ENCODE peak calls at places on chromosomes 12 and 14, in seven cellular contexts. L is cardiac muscle cell, D is HepG2, Q is tibial nerve, C is AG04449, R is psoas muscle, G is HCT116. W is an unnamed sample.

GRCh38 chr12:65881965-65882413 is 57.7 kb downstream of the HMGA2 start:
- DNase-seq in L (peak; percentile 31), D (no peak), Q (peak; percentile 75), C (no peak), R (peak; percentile 88), G (no peak), W (no peak)

GRCh38 chr14:50726372-50727107 is 58.4 kb upstream of the SAV1 start:
- DNase-seq in L (no peak), D (no peak), Q (no peak), C (no peak), R (no peak), G (no peak), W (peak; percentile 93)

GRCh38 chr14:82642425-82642824 is 1108.8 kb upstream of the SEL1L start:
- DNase-seq in L (peak; percentile 63), D (no peak), Q (no peak), C (no peak), R (no peak), G (no peak), W (no peak)

GRCh38 chr14:32073537-32074189 is 3.4 kb upstream of the ARHGAP5 start:
- DNase-seq in L (peak; percentile 81), D (peak; percentile 94), Q (peak; percentile 79), C (no peak), R (no peak), G (peak; percentile 82), W (peak; percentile 73)

GRCh38 chr14:25178255-25178654 is 128.3 kb upstream of the STXBP6 start:
- DNase-seq in L (no peak), D (no peak), Q (no peak), C (no peak), R (no peak), G (no peak), W (no peak)

GRCh38 chr12:92574046-92574783 is 128.6 kb upstream of the PLEKHG7 start:
- DNase-seq in L (peak; percentile 30), D (peak; percentile 15), Q (no peak), C (no peak), R (no peak), G (peak; percentile 27), W (no peak)

GRCh38 chr12:113857371-113857770 is 108.8 kb downstream of the RBM19 start:
- DNase-seq in L (no peak), D (no peak), Q (no peak), C (no peak), R (no peak), G (no peak), W (no peak)

GRCh38 chr12:23504641-23505399 is 444.6 kb downstream of the SOX5 start:
- DNase-seq in L (no peak), D (no peak), Q (no peak), C (no peak), R (no peak), G (no peak), W (no peak)

GRCh38 chr12:117897379-117898161 is 71.2 kb downstream of the KSR2 start:
- DNase-seq in L (no peak), D (no peak), Q (no peak), C (no peak), R (no peak), G (no peak), W (no peak)

GRCh38 chr12:100017056-100017455 is 32.3 kb upstream of the ANKS1B start:
- DNase-seq in L (no peak), D (no peak), Q (no peak), C (no peak), R (no peak), G (no peak), W (no peak)

GRCh38 chr12:4353785-4354208 is 25.7 kb downstream of the FGF23 start:
- DNase-seq in L (peak; percentile 22), D (no peak), Q (no peak), C (no peak), R (no peak), G (no peak), W (no peak)

GRCh38 chr12:57772429-57773322 is at the start of gene EEF1AKMT3:
- DNase-seq in L (peak; percentile 57), D (peak; percentile 35), Q (peak; percentile 46), C (no peak), R (peak; percentile 67), G (no peak), W (no peak)

GRCh38 chr12:77003244-77003643 is 62.1 kb downstream of the E2F7 start:
- DNase-seq in L (no peak), D (no peak), Q (no peak), C (no peak), R (no peak), G (no peak), W (no peak)

GRCh38 chr14:33964599-33965317 is 13.9 kb upstream of the EGLN3 start:
- DNase-seq in L (no peak), D (no peak), Q (no peak), C (no peak), R (no peak), G (no peak), W (no peak)

GRCh38 chr12:53744730-53745129 is 7.0 kb downstream of the CISTR start:
- DNase-seq in L (no peak), D (no peak), Q (no peak), C (no peak), R (no peak), G (no peak), W (no peak)

GRCh38 chr12:49974231-49974675 is 1.5 kb downstream of the AQP6 start:
- DNase-seq in L (peak; percentile 75), D (peak; percentile 58), Q (peak; percentile 51), C (no peak), R (peak; percentile 69), G (no peak), W (peak; percentile 9)
- TF ChIP-seq CTCF in L (peak; percentile 77), D (peak; percentile 93), Q (peak; percentile 44), C (peak; percentile 80), R (peak; percentile 42), G (peak; percentile 15), W (peak; percentile 48)

DNA sequence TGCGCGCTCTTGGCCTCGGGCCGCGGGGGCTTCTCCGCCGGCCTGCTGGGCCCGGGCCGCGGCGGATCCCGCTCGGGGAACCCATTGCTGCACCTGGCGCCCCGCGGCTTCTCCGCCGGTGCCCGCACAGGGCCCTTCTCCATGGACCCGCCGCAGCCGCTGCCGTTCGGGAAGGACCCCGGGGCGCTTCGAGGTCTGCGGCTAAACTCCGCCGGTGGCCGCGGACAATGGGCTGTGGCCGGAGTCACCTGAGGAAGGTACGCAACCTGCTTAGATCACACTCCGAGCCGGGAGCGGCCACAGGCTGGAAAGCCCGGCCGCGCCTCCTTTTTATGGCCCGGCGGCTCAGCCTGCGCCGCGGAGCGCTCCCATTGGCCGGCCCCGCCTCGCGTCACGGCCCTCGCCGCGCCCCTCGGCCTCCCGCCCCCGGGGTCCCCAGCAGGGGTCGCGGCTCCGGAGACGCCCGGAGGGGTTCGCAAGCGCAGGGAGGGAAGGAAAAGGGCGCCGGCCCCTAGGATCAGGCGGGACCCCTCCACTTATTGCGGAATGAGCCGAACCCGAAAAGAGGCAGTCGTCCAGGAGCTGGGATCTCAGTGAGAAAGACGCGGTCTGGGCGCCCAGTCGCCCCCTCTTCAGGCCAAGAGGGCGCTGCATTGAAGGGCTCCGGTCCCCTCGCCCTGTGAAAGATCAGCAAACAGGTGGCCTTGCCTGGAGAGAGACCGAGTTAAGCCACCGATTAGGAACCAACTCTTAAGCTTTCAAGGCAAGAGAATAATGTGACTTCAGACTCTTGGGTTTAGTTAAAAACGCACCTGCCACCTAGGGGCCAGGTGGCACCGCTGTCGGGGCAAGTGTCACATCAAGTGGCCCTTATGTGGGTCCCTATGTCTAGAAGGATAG is at the start of gene GCH1:
- DNase-seq in L (peak; percentile 92), D (peak; percentile 72), Q (peak; percentile 27), C (no peak), R (peak; percentile 56), G (peak; percentile 61), W (no peak)
- H3K4me3 ChIP-seq in L (peak within 1 kb of the TSS; percentile 73), D (peak within 1 kb of the TSS; percentile 93), Q (peak within 1 kb of the TSS; percentile 62), C (peak within 1 kb of the TSS; percentile 68), R (peak within 1 kb of the TSS; percentile 70), G (peak within 1 kb of the TSS; percentile 81), W (peak within 1 kb of the TSS; percentile 65)

GRCh38 chr14:54555651-54556050 is 11.3 kb upstream of the SAMD4A start:
- DNase-seq in L (no peak), D (no peak), Q (no peak), C (no peak), R (no peak), G (no peak), W (no peak)
- TF ChIP-seq CTCF in L (peak; percentile 9), D (peak; percentile 21), Q (no peak), C (peak; percentile 17), R (no peak), G (peak; percentile 18), W (peak; percentile 36)

DNA sequence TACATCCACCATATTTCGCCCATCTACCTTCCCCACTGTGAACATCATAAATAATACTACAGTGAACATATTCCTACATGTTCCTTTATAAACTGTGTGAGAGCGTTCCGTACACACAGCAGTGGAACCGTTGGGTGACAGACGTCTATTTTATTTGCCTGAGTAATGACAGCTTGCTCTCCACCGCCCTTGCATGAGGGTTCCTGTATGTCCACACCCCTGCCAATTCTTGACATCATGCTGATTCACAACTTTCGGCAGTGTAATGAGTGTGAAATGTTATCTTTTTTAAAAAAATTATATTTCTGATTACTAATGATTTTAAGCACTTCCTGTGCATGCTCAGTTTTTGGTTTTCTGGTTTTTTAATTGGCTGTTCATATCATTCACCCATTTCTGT is 4.3 kb upstream of the RAD52 start:
- DNase-seq in L (no peak), D (no peak), Q (no peak), C (no peak), R (no peak), G (no peak), W (no peak)
- H3K4me3 ChIP-seq in L (no peak overlapping the region), D (no peak overlapping the region), Q (no peak overlapping the region), C (no peak overlapping the region), R (no peak overlapping the region), G (no peak overlapping the region), W (no peak overlapping the region)